ENCODE peak calls at places on chromosome 1, in six cellular contexts. I is body of pancreas, V is psoas muscle, M is ovary, D is lower lobe of right lung, U is heart left ventricle. X is an unnamed sample.

GRCh38 chr1:226659641-226660040 is 79.4 kb downstream of the ITPKB start:
- DNase-seq in D (no peak), M (no peak), V (peak; percentile 19), I (no peak), U (peak; percentile 21), X (no peak)

GRCh38 chr1:43573066-43573799 is 42.5 kb downstream of the PTPRF start:
- DNase-seq in V (no peak), M (no peak), I (no peak), U (peak; percentile 68), D (no peak), X (no peak)

GRCh38 chr1:162627662-162628296 is 4.5 kb upstream of the DDR2 start:
- DNase-seq in I (no peak), M (no peak), V (no peak), U (no peak), D (no peak), X (no peak)

GRCh38 chr1:61210435-61211012 is 128.2 kb downstream of the NFIA start:
- DNase-seq in I (no peak), V (no peak), D (no peak), U (no peak), M (no peak), X (no peak)

GRCh38 chr1:22808846-22809501 is 98.3 kb downstream of the EPHB2 start:
- DNase-seq in V (peak; percentile 71), I (peak; percentile 41), M (peak; percentile 74), D (peak; percentile 48), U (peak; percentile 75), X (no peak)

GRCh38 chr1:178538192-178538916 is 25.4 kb downstream of the TEX35 start:
- DNase-seq in U (no peak), V (no peak), M (no peak), I (no peak), D (no peak), X (no peak)

GRCh38 chr1:234607091-234608025 is 2.6 kb downstream of the IRF2BP2 start:
- DNase-seq in V (peak; percentile 66), U (peak; percentile 46), I (peak; percentile 58), D (peak; percentile 62), M (peak; percentile 41), X (peak; percentile 36)

GRCh38 chr1:68269637-68270430 is 37.5 kb upstream of the WLS start:
- DNase-seq in M (no peak), V (no peak), U (no peak), D (no peak), I (no peak), X (no peak)

GRCh38 chr1:7401814-7402547 is 369.1 kb upstream of the VAMP3 start:
- DNase-seq in D (no peak), U (no peak), M (no peak), V (no peak), I (peak; percentile 28), X (no peak)

GRCh38 chr1:10316752-10317151 is 82.1 kb upstream of the PGD start:
- DNase-seq in I (no peak), M (no peak), D (no peak), U (no peak), V (no peak), X (no peak)

GRCh38 chr1:38140025-38140487 is 93.5 kb upstream of the POU3F1 start:
- DNase-seq in M (no peak), I (peak; percentile 4), V (no peak), U (no peak), D (no peak), X (no peak)

GRCh38 chr1:70427976-70428375 is 16.9 kb downstream of the CTH start:
- DNase-seq in M (no peak), I (no peak), U (no peak), D (no peak), V (no peak), X (no peak)

GRCh38 chr1:14626869-14627607 is 28.6 kb downstream of the KAZN start:
- DNase-seq in U (peak; percentile 77), I (peak; percentile 28), M (no peak), V (no peak), D (no peak), X (peak; percentile 46)

GRCh38 chr1:161382214-161383019 is 14.7 kb upstream of the CFAP126 start:
- DNase-seq in I (no peak), D (no peak), V (no peak), M (no peak), U (no peak), X (no peak)

GRCh38 chr1:19232526-19232851 is 18.8 kb downstream of the EMC1 start:
- DNase-seq in M (peak; percentile 78), U (peak; percentile 67), V (no peak), D (no peak), I (no peak), X (no peak)

GRCh38 chr1:12513176-12513575 is 104.8 kb downstream of the DHRS3 start:
- DNase-seq in I (no peak), D (no peak), U (no peak), M (no peak), V (no peak), X (no peak)

GRCh38 chr1:110412576-110412975 is 5.1 kb upstream of the LAMTOR5 start:
- DNase-seq in U (peak; percentile 80), I (peak; percentile 71), V (peak; percentile 82), M (peak; percentile 87), D (peak; percentile 75), X (peak; percentile 73)

GRCh38 chr1:161705537-161705936 is 1.5 kb upstream of the FCRLA start:
- DNase-seq in I (no peak), V (no peak), U (no peak), D (no peak), M (no peak), X (peak; percentile 78)

GRCh38 chr1:89023026-89023425 is 360 bp upstream of the GBP3 start:
- DNase-seq in M (no peak), U (no peak), V (no peak), I (no peak), D (no peak), X (no peak)

GRCh38 chr1:239841635-239842034 is 250.0 kb upstream of the FMN2 start:
- DNase-seq in U (no peak), I (no peak), V (no peak), D (no peak), M (no peak), X (no peak)

GRCh38 chr1:119275145-119275929 is 93.2 kb upstream of the HAO2 start:
- DNase-seq in I (peak; percentile 47), U (no peak), V (no peak), M (peak; percentile 36), D (no peak), X (no peak)

GRCh38 chr1:21293537-21294265 is 3.4 kb upstream of the ECE1 start:
- DNase-seq in I (no peak), V (no peak), M (no peak), U (no peak), D (no peak), X (peak; percentile 71)

GRCh38 chr1:171740987-171741871 is 636 bp downstream of the VAMP4 start:
- DNase-seq in I (peak; percentile 57), M (peak; percentile 42), D (peak; percentile 56), U (peak; percentile 49), V (peak; percentile 69), X (peak; percentile 58)

GRCh38 chr1:33826711-33827110 is 37.2 kb upstream of the HMGB4 start:
- DNase-seq in D (no peak), V (no peak), I (no peak), M (no peak), U (no peak), X (no peak)

GRCh38 chr1:179298952-179299351 is 5.4 kb downstream of the SOAT1 start:
- DNase-seq in M (no peak), V (no peak), I (no peak), D (no peak), U (no peak), X (peak; percentile 65)

GRCh38 chr1:5565281-5565680 is 426.9 kb downstream of the NPHP4 start:
- DNase-seq in I (no peak), D (no peak), V (no peak), M (no peak), U (no peak), X (no peak)

GRCh38 chr1:5566924-5567323 is 425.3 kb downstream of the NPHP4 start:
- DNase-seq in D (no peak), U (no peak), M (no peak), V (no peak), I (no peak), X (no peak)

GRCh38 chr1:5563861-5564577 is 428.2 kb downstream of the NPHP4 start:
- DNase-seq in M (no peak), V (no peak), U (no peak), D (no peak), I (no peak), X (no peak)

GRCh38 chr1:5564578-5565257 is 427.5 kb downstream of the NPHP4 start:
- DNase-seq in D (no peak), U (no peak), M (no peak), V (no peak), I (no peak), X (no peak)

DNA sequence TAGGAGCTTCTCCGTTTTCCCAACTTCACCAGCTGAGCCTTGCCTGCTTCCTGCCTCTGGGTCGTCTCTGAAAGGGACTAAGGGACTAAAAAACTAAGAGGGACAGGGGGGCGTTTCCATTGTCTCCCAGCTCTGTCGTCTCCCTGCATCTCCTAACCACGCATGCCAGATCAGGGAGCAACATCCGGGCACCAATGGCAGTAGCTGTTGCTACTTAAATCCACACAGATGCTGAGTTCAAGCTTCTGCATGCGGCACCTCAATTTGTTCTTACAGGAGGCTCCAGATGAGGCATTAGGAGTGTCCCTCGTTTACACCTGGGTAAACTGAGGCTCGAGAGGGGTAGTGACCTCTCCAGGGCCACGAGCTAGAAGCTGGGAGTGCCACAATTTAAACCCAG is 426.5 kb downstream of the NPHP4 start:
- DNase-seq in U (no peak), M (no peak), D (no peak), V (no peak), I (no peak), X (no peak)
- H3K36me3 ChIP-seq in U (no peaks in the 10 kb centered on the region), M (no peaks in the 10 kb centered on the region), D (no peaks in the 10 kb centered on the region), V (no peaks in the 10 kb centered on the region), I (no peaks in the 10 kb centered on the region), X (no peaks in the 10 kb centered on the region)

GRCh38 chr1:30407862-30408580 is 315.4 kb downstream of the MATN1 start:
- DNase-seq in D (no peak), I (no peak), U (no peak), V (no peak), M (no peak), X (peak; percentile 10)
- H3K27ac ChIP-seq in D (no peak overlapping the region), I (no peak overlapping the region), U (no peak overlapping the region), V (no peak overlapping the region), M (no peak overlapping the region), X (no peak overlapping the region)

GRCh38 chr1:232435746-232436145 is 194.2 kb downstream of the SIPA1L2 start:
- DNase-seq in M (peak; percentile 62), V (no peak), I (no peak), U (peak; percentile 54), D (no peak), X (no peak)
- H3K36me3 ChIP-seq in M (no peaks in the 10 kb centered on the region), V (no peaks in the 10 kb centered on the region), I (peaks cover 3% of the 10 kb centered on the region), U (peaks cover 71% of the 10 kb centered on the region), D (peaks cover 68% of the 10 kb centered on the region), X (no peaks in the 10 kb centered on the region)

GRCh38 chr1:230123280-230124186 is 56.5 kb downstream of the GALNT2 start:
- DNase-seq in D (no peak), M (no peak), V (no peak), U (no peak), I (no peak), X (peak; percentile 69)

GRCh38 chr1:230120949-230121381 is 53.9 kb downstream of the GALNT2 start:
- DNase-seq in V (no peak), M (no peak), I (no peak), D (no peak), U (no peak), X (no peak)

GRCh38 chr1:230120289-230120948 is 53.4 kb downstream of the GALNT2 start:
- DNase-seq in M (no peak), U (peak; percentile 71), V (peak; percentile 88), D (no peak), I (no peak), X (no peak)

GRCh38 chr1:230122361-230123279 is 55.6 kb downstream of the GALNT2 start:
- DNase-seq in I (no peak), V (no peak), M (no peak), D (no peak), U (no peak), X (no peak)

GRCh38 chr1:230121950-230122349 is 54.9 kb downstream of the GALNT2 start:
- DNase-seq in V (no peak), I (peak; percentile 59), M (no peak), U (no peak), D (no peak), X (no peak)
- H3K27ac ChIP-seq in V (no peak overlapping the region), I (peak overlapping the region; percentile 54), M (no peak overlapping the region), U (no peak overlapping the region), D (no peak overlapping the region), X (no peak overlapping the region)